ENCODE peak calls at places on chromosomes 4 and X, in eight cellular contexts. G is HFFc6; I is upper lobe of right lung; W is neural crest cell; N is GM04504; F is progenitor cell of endocrine pancreas; Z is AG09309; Y is naive thymus-derived CD4-positive, alpha-beta T cell. R is an unnamed sample.

GRCh38 chrX:48648299-48648698 is 35.3 kb upstream of the WAS start:
- DNase-seq in G (peak), I (no peak), W (no peak), N (peak), F (no peak), Z (peak), Y (peak), R (peak)

GRCh38 chr4:176186721-176187395 is 8.5 kb downstream of the SPATA4 start:
- DNase-seq in G (peak), I (no peak), W (no peak), N (no peak), F (no peak), Z (no peak), Y (no peak), R (no peak)

GRCh38 chr4:139030614-139031235 is 15.1 kb downstream of the NOCT start:
- DNase-seq in G (peak), I (no peak), W (peak), N (peak), F (peak), Z (peak), Y (peak), R (peak)

GRCh38 chr4:156190606-156191005 is 236.9 kb upstream of the CTSO start:
- DNase-seq in G (peak), I (no peak), W (no peak), N (peak), F (no peak), Z (peak), Y (no peak), R (peak)

GRCh38 chr4:30262379-30262778 is 457.8 kb upstream of the PCDH7 start:
- DNase-seq in G (no peak), I (no peak), W (no peak), N (no peak), F (no peak), Z (no peak), Y (no peak), R (no peak)

GRCh38 chr4:98653890-98654867 is 4.2 kb downstream of the TSPAN5 start:
- DNase-seq in G (peak), I (no peak), W (no peak), N (peak), F (no peak), Z (peak), Y (no peak), R (peak)

GRCh38 chr4:80407246-80407645 is 71.7 kb downstream of the CFAP299 start:
- DNase-seq in G (peak), I (no peak), W (no peak), N (peak), F (no peak), Z (peak), Y (no peak), R (peak)

GRCh38 chr4:1717129-1718094 is 3.7 kb downstream of the TMEM129 start:
- DNase-seq in G (no peak), I (peak), W (no peak), N (no peak), F (no peak), Z (no peak), Y (no peak), R (no peak)

GRCh38 chrX:22634751-22635150 is 362.0 kb downstream of the CBLL2 start:
- DNase-seq in G (no peak), I (no peak), W (no peak), N (no peak), F (no peak), Z (no peak), Y (no peak), R (peak)

GRCh38 chr4:48801739-48802138 is 21.7 kb upstream of the FRYL start:
- DNase-seq in G (no peak), I (no peak), W (no peak), N (no peak), F (no peak), Z (no peak), Y (no peak), R (peak)

GRCh38 chr4:54539500-54540029 is 118.2 kb upstream of the KIT start:
- DNase-seq in G (peak), I (peak), W (peak), N (no peak), F (peak), Z (no peak), Y (no peak), R (peak)

GRCh38 chr4:10281996-10282395 is 165.4 kb upstream of the WDR1 start:
- DNase-seq in G (peak), I (no peak), W (no peak), N (no peak), F (no peak), Z (no peak), Y (no peak), R (peak)

GRCh38 chr4:93319011-93319410 is 509.5 kb upstream of the ATOH1 start:
- DNase-seq in G (no peak), I (no peak), W (no peak), N (no peak), F (no peak), Z (no peak), Y (no peak), R (no peak)

GRCh38 chrX:47831788-47832187 is 4.9 kb upstream of the ZNF81 start:
- DNase-seq in G (peak), I (peak), W (peak), N (no peak), F (peak), Z (no peak), Y (peak), R (peak)

GRCh38 chrX:120790552-120790951 is 85.1 kb downstream of the CT47B1 start:
- DNase-seq in G (no peak), I (no peak), W (no peak), N (no peak), F (no peak), Z (no peak), Y (no peak), R (no peak)

GRCh38 chr4:76526585-76526990 is 91.6 kb downstream of the SHROOM3 start:
- DNase-seq in G (no peak), I (no peak), W (no peak), N (no peak), F (no peak), Z (no peak), Y (no peak), R (no peak)

GRCh38 chr4:124028172-124028571 is 631.6 kb downstream of the SPRY1 start:
- DNase-seq in G (no peak), I (no peak), W (no peak), N (no peak), F (no peak), Z (no peak), Y (no peak), R (no peak)

GRCh38 chrX:133097031-133097430 is at the start of gene USP26:
- DNase-seq in G (no peak), I (no peak), W (no peak), N (no peak), F (no peak), Z (no peak), Y (no peak), R (no peak)

GRCh38 chrX:37367946-37368345 is 18.8 kb downstream of the PRRG1 start:
- DNase-seq in G (no peak), I (no peak), W (no peak), N (no peak), F (no peak), Z (no peak), Y (no peak), R (no peak)

GRCh38 chr4:173752610-173753009 is 222.6 kb upstream of the HAND2 start:
- DNase-seq in G (no peak), I (no peak), W (peak), N (no peak), F (no peak), Z (no peak), Y (no peak), R (peak)

GRCh38 chrX:129781134-129782014 is 1.6 kb downstream of the SASH3 start:
- DNase-seq in G (no peak), I (peak), W (no peak), N (no peak), F (no peak), Z (no peak), Y (peak), R (no peak)

GRCh38 chr4:10123227-10124101 is 6.9 kb upstream of the WDR1 start:
- DNase-seq in G (no peak), I (no peak), W (peak), N (no peak), F (no peak), Z (no peak), Y (peak), R (no peak)

GRCh38 chr4:1984406-1985191 is 24.2 kb downstream of the NELFA start:
- DNase-seq in G (no peak), I (peak), W (no peak), N (no peak), F (no peak), Z (no peak), Y (no peak), R (no peak)

GRCh38 chrX:104253567-104254441 is 929 bp downstream of the ESX1 start:
- DNase-seq in G (no peak), I (no peak), W (peak), N (no peak), F (no peak), Z (no peak), Y (no peak), R (no peak)

GRCh38 chrX:153301746-153302145 is 19.8 kb downstream of the PNMA6F start:
- DNase-seq in G (no peak), I (no peak), W (no peak), N (no peak), F (no peak), Z (no peak), Y (no peak), R (no peak)

GRCh38 chrX:149521438-149521837 is 16.3 kb upstream of the IDS start:
- DNase-seq in G (no peak), I (no peak), W (no peak), N (no peak), F (no peak), Z (no peak), Y (peak), R (no peak)

GRCh38 chr4:111652986-111653385 is 492.3 kb upstream of the FAM241A start:
- DNase-seq in G (no peak), I (no peak), W (no peak), N (no peak), F (no peak), Z (no peak), Y (no peak), R (no peak)

GRCh38 chrX:139890991-139891700 is 41.7 kb downstream of the ATP11C start:
- DNase-seq in G (peak), I (no peak), W (no peak), N (no peak), F (no peak), Z (peak), Y (no peak), R (peak)

GRCh38 chr4:81469774-81470455 is 1.8 kb downstream of the RASGEF1B start:
- DNase-seq in G (no peak), I (no peak), W (no peak), N (no peak), F (no peak), Z (no peak), Y (no peak), R (no peak)

GRCh38 chr4:145525291-145525740 is 43.7 kb downstream of the SMAD1 start:
- DNase-seq in G (no peak), I (no peak), W (no peak), N (no peak), F (no peak), Z (no peak), Y (no peak), R (no peak)

GRCh38 chrX:129478516-129478915 is 44.8 kb downstream of the SMARCA1 start:
- DNase-seq in G (peak), I (no peak), W (no peak), N (no peak), F (no peak), Z (no peak), Y (no peak), R (peak)

GRCh38 chrX:118726887-118727685 is at the start of gene IL13RA1:
- DNase-seq in G (peak), I (peak), W (peak), N (peak), F (peak), Z (no peak), Y (no peak), R (peak)

GRCh38 chr4:105092356-105092755 is 54.3 kb upstream of the TET2 start:
- DNase-seq in G (peak), I (no peak), W (no peak), N (peak), F (no peak), Z (peak), Y (no peak), R (peak)

GRCh38 chr4:123748806-123749205 is 352.2 kb downstream of the SPRY1 start:
- DNase-seq in G (no peak), I (no peak), W (no peak), N (no peak), F (no peak), Z (no peak), Y (no peak), R (no peak)

GRCh38 chrX:9258346-9259104 is 206.3 kb upstream of the TBL1X start:
- DNase-seq in G (no peak), I (no peak), W (no peak), N (no peak), F (no peak), Z (no peak), Y (no peak), R (no peak)

GRCh38 chr4:101279377-101279871 is 67.9 kb downstream of the PPP3CA start:
- DNase-seq in G (peak), I (no peak), W (no peak), N (peak), F (no peak), Z (peak), Y (no peak), R (peak)

GRCh38 chr4:140743194-140743931 is 12.8 kb downstream of the TBC1D9 start:
- DNase-seq in G (peak), I (no peak), W (no peak), N (no peak), F (no peak), Z (no peak), Y (no peak), R (peak)

GRCh38 chr4:23266401-23266800 is 573.7 kb downstream of the GBA3 start:
- DNase-seq in G (no peak), I (no peak), W (no peak), N (no peak), F (no peak), Z (no peak), Y (no peak), R (no peak)

GRCh38 chr4:186486172-186486571 is 69.2 kb downstream of the MTNR1A start:
- DNase-seq in G (no peak), I (no peak), W (peak), N (no peak), F (no peak), Z (no peak), Y (no peak), R (peak)